ENCODE peak calls at places on chromosomes 13 and 19, in nine cellular contexts. V is mesothelial cell of epicardium; X is foreskin keratinocyte; J is H7; E is HS-27A; T is SK-MEL-5; R is CD8-positive, alpha-beta memory T cell; U is SJCRH30; S is RWPE1. L is an unnamed sample.

GRCh38 chr13:44576396-44577235 is 486 bp upstream of the TSC22D1 start:
- DNase-seq in V (peak; percentile 59), X (no peak), J (peak; percentile 71), E (no peak), T (peak; percentile 10), R (peak; percentile 21), U (no peak), S (peak; percentile 13), L (no peak)

GRCh38 chr19:44755219-44755618 is 6.7 kb downstream of the BCL3 start:
- DNase-seq in V (no peak), X (no peak), J (peak; percentile 32), E (no peak), T (no peak), R (no peak), U (no peak), S (no peak), L (no peak)

GRCh38 chr19:53424968-53425597 is 6.7 kb upstream of the ZNF761 start:
- DNase-seq in V (peak; percentile 76), X (peak; percentile 27), J (peak; percentile 75), E (peak; percentile 39), T (peak; percentile 71), R (peak; percentile 53), U (peak; percentile 84), S (no peak), L (peak; percentile 30)

GRCh38 chr13:110023729-110024645 is 237.6 kb upstream of the IRS2 start:
- DNase-seq in V (no peak), X (no peak), J (peak; percentile 32), E (no peak), T (no peak), R (no peak), U (peak; percentile 59), S (no peak), L (no peak)

GRCh38 chr19:9995999-9996398 is 14.3 kb downstream of the COL5A3 start:
- DNase-seq in V (no peak), X (no peak), J (no peak), E (no peak), T (no peak), R (no peak), U (no peak), S (no peak), L (no peak)

GRCh38 chr19:4910594-4911273 is 1.4 kb downstream of the UHRF1 start:
- DNase-seq in V (no peak), X (peak; percentile 42), J (peak; percentile 64), E (no peak), T (peak; percentile 53), R (no peak), U (peak; percentile 45), S (peak; percentile 47), L (peak; percentile 48)

GRCh38 chr19:16946951-16947940 is 58.4 kb downstream of the F2RL3 start:
- DNase-seq in V (no peak), X (no peak), J (no peak), E (no peak), T (no peak), R (no peak), U (no peak), S (no peak), L (no peak)

GRCh38 chr19:46944918-46945628 is 74.6 kb upstream of the NPAS1 start:
- DNase-seq in V (no peak), X (no peak), J (peak; percentile 70), E (no peak), T (no peak), R (no peak), U (peak; percentile 93), S (no peak), L (no peak)